ENCODE peak calls at places on chromosomes 7 and 10, in six cellular contexts. N, P, U, M, R and W are unnamed samples.
A peak's percentile ranks its signal among the peaks of the same experiment; 100 is the strongest.

GRCh38 chr10:128024426-128024825 is 101.8 kb downstream of the MKI67 start:
- DNase-seq in N (no peak), P (no peak), U (no peak), M (no peak), R (no peak), W (no peak)

GRCh38 chr7:84948632-84949031 is 238.2 kb downstream of the SEMA3D start:
- DNase-seq in N (no peak), P (no peak), U (no peak), M (no peak), R (no peak), W (no peak)

GRCh38 chr10:127175357-127176110 is 20.9 kb downstream of the INSYN2A start:
- DNase-seq in N (no peak), P (no peak), U (no peak), M (no peak), R (no peak), W (no peak)

GRCh38 chr7:144671429-144671828 is 164.4 kb downstream of the TPK1 start:
- DNase-seq in N (no peak), P (no peak), U (no peak), M (no peak), R (no peak), W (no peak)

GRCh38 chr7:6228865-6229264 is 43.6 kb downstream of the CYTH3 start:
- DNase-seq in N (no peak), P (no peak), U (peak; percentile 30), M (peak; percentile 60), R (no peak), W (no peak)

GRCh38 chr10:65342226-65342625 is 1583.6 kb upstream of the LRRTM3 start:
- DNase-seq in N (no peak), P (no peak), U (peak; percentile 52), M (no peak), R (no peak), W (no peak)

GRCh38 chr10:93417886-93418285 is 64.2 kb downstream of the MYOF start:
- DNase-seq in N (no peak), P (no peak), U (no peak), M (no peak), R (no peak), W (no peak)

GRCh38 chr7:157008206-157009169 is 2.0 kb downstream of the MNX1 start:
- DNase-seq in N (no peak), P (no peak), U (no peak), M (no peak), R (no peak), W (no peak)

GRCh38 chr7:133885213-133885612 is 241.9 kb upstream of the LRGUK start:
- DNase-seq in N (no peak), P (no peak), U (no peak), M (no peak), R (no peak), W (no peak)

GRCh38 chr10:86953747-86954680 is 3.4 kb downstream of the MMRN2 start:
- DNase-seq in N (peak; percentile 77), P (no peak), U (peak; percentile 89), M (peak; percentile 44), R (peak; percentile 51), W (no peak)

GRCh38 chr10:89327803-89328441 is at the start of gene IFIT3:
- DNase-seq in N (peak; percentile 64), P (peak; percentile 36), U (peak; percentile 95), M (peak; percentile 91), R (peak; percentile 53), W (no peak)

GRCh38 chr10:132489053-132489703 is 48.4 kb upstream of the INPP5A start:
- DNase-seq in N (no peak), P (no peak), U (no peak), M (peak; percentile 53), R (peak; percentile 29), W (no peak)

GRCh38 chr10:44978213-44978569 is 418 bp downstream of the DEPP1 start:
- DNase-seq in N (no peak), P (no peak), U (no peak), M (no peak), R (no peak), W (no peak)

GRCh38 chr7:140275069-140275961 is 98.5 kb upstream of the KDM7A start:
- DNase-seq in N (no peak), P (no peak), U (peak; percentile 73), M (no peak), R (no peak), W (no peak)

GRCh38 chr10:16491933-16492332 is 29.7 kb downstream of the C1QL3 start:
- DNase-seq in N (no peak), P (no peak), U (no peak), M (no peak), R (no peak), W (no peak)

GRCh38 chr10:94403034-94403822 is 887 bp downstream of the TBC1D12 start:
- DNase-seq in N (peak; percentile 53), P (peak; percentile 8), U (peak; percentile 81), M (peak; percentile 70), R (peak; percentile 77), W (peak; percentile 14)

DNA sequence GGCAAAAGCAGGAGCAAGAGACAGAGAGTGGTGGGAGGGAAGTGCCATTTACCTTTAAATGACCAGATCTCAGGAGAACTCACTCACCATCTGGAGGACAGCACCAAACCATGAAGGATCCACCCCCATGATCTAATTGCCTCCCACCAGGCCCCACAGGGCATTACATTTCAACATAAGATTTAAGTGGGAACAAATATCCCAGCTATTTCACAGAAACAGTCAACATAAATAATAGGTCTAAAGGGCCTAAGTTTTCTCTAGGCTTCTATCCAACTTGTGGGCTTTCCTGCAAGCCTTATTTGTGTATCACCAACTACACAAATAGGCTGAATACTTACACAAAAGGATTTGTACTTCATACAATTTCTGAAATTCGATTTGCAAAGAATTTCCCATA is 196.8 kb upstream of the POT1 start:
- DNase-seq in N (no peak), P (no peak), U (no peak), M (no peak), R (no peak), W (no peak)
- H3K27ac ChIP-seq in N (no peak overlapping the region), P (no peak overlapping the region), U (no peak overlapping the region), M (no peak overlapping the region), R (no peak overlapping the region), W (no peak overlapping the region)

GRCh38 chr7:70238171-70238575 is 639.9 kb downstream of the AUTS2 start:
- DNase-seq in N (no peak), P (no peak), U (no peak), M (no peak), R (no peak), W (no peak)
- H3K27ac ChIP-seq in N (no peak overlapping the region), P (no peak overlapping the region), U (no peak overlapping the region), M (no peak overlapping the region), R (no peak overlapping the region), W (peak overlapping the region; percentile 4)

GRCh38 chr7:106426803-106427202 is 142.0 kb upstream of the NAMPT start:
- DNase-seq in N (no peak), P (no peak), U (no peak), M (no peak), R (no peak), W (no peak)

GRCh38 chr7:106423836-106424475 is 139.2 kb upstream of the NAMPT start:
- DNase-seq in N (no peak), P (no peak), U (no peak), M (no peak), R (no peak), W (no peak)

GRCh38 chr7:106423111-106423510 is 138.3 kb upstream of the NAMPT start:
- DNase-seq in N (no peak), P (no peak), U (no peak), M (no peak), R (no peak), W (no peak)

GRCh38 chr7:106424476-106425016 is 139.8 kb upstream of the NAMPT start:
- DNase-seq in N (no peak), P (no peak), U (no peak), M (no peak), R (no peak), W (no peak)

GRCh38 chr7:106425017-106425719 is 140.4 kb upstream of the NAMPT start:
- DNase-seq in N (peak; percentile 44), P (peak; percentile 52), U (peak; percentile 86), M (peak; percentile 95), R (peak; percentile 69), W (peak; percentile 33)
- H3K27ac ChIP-seq in N (peak overlapping the region; percentile 53), P (no peak overlapping the region), U (no peak overlapping the region), M (peak overlapping the region; percentile 69), R (peak overlapping the region; percentile 84), W (no peak overlapping the region)

GRCh38 chr7:12716134-12716667 is 28.8 kb downstream of the ARL4A start:
- DNase-seq in N (no peak), P (no peak), U (no peak), M (no peak), R (no peak), W (no peak)
- H3K27ac ChIP-seq in N (peak overlapping the region; percentile 89), P (no peak overlapping the region), U (peak overlapping the region; percentile 40), M (peak overlapping the region; percentile 95), R (peak overlapping the region; percentile 74), W (no peak overlapping the region)

GRCh38 chr10:28676297-28676967 is 889 bp upstream of the BAMBI start:
- DNase-seq in N (peak; percentile 26), P (no peak), U (peak; percentile 34), M (no peak), R (no peak), W (no peak)

GRCh38 chr10:28677889-28678686 is 767 bp downstream of the BAMBI start:
- DNase-seq in N (peak; percentile 31), P (no peak), U (peak; percentile 59), M (no peak), R (peak; percentile 68), W (no peak)

GRCh38 chr10:28678687-28679457 is 1.6 kb downstream of the BAMBI start:
- DNase-seq in N (no peak), P (no peak), U (peak; percentile 49), M (no peak), R (no peak), W (no peak)

GRCh38 chr10:28674782-28675181 is 2.5 kb upstream of the BAMBI start:
- DNase-seq in N (no peak), P (no peak), U (no peak), M (no peak), R (no peak), W (no peak)

DNA sequence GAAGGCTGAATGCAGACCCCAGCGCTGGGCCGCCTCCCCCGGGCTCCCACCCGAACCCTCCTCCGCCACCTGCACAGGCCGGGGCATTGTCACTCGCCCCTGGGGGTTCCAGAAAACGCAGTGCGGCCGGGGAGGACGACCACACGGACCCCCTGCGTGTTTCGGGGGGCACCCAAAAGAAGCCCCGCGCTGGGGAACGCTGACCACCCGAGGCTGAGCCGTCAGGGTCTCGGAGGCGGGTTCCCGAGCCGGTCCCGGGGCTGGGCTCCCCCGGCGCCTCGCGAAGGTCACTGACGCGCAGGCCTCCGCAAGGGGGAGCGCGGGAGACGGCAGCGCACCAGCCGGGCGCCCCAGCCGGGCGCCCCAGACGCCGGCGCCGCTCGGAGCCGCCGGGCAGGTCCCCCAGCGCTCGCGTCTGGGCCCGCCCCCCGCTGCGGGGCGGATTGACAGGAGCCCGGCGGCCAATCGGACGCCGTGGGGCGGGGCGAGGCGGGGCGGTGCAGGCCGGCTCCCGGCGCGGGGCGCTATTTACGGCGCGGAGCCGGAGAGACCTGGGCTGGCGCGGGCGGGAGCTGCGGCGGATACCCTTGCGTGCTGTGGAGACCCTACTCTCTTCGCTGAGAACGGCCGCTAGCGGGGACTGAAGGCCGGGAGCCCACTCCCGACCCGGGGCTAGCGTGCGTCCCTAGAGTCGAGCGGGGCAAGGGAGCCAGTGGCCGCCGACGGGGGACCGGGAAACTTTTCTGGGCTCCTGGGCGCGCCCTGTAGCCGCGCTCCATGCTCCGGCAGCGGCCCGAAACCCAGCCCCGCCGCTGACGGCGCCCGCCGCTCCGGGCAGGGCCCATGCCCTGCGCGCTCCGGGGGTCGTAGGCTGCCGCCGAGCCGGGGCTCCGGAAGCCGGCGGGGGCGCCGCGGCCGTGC is at the start of gene BAMBI:
- DNase-seq in N (peak; percentile 93), P (peak; percentile 92), U (peak; percentile 92), M (peak; percentile 79), R (peak; percentile 94), W (peak; percentile 87)
- H3K27ac ChIP-seq in N (peak within 1 kb of the TSS; percentile 89), P (no peak within 1 kb of the TSS), U (peak within 1 kb of the TSS; percentile 28), M (peak within 1 kb of the TSS; percentile 57), R (peak within 1 kb of the TSS; percentile 78), W (peak within 1 kb of the TSS; percentile 67)